ENCODE peak calls at places on chromosome 21, in ten cellular contexts. O, N, T, H, A, U, D, R, Q and B are unnamed samples. For H3K9me3, the result is how much of the 10 kb centered on the place peaks cover.

GRCh38 chr21:36454079-36454478 is 25.8 kb downstream of the CLDN14 start:
- DNase-seq in H (no peak), O (no peak), N (no peak), R (no peak), Q (no peak), D (no peak), A (no peak), T (no peak), U (no peak), B (no peak)

GRCh38 chr21:36155603-36156338 is 853 bp upstream of the DOP1B start:
- DNase-seq in R (peak), T (no peak), A (no peak), O (no peak), U (no peak), D (peak), H (peak), N (peak), Q (peak), B (no peak)

GRCh38 chr21:45080639-45081414 is 6.4 kb downstream of the ADARB1 start:
- DNase-seq in Q (no peak), R (no peak), H (peak), O (peak), U (no peak), D (peak), T (no peak), A (peak), N (no peak), B (no peak)

GRCh38 chr21:38140192-38140905 is 116.4 kb upstream of the KCNJ15 start:
- DNase-seq in D (peak), R (no peak), H (peak), Q (peak), O (no peak), N (no peak), U (no peak), A (no peak), T (peak), B (peak)

GRCh38 chr21:44495641-44496040 is 40.3 kb downstream of the LRRC3 start:
- DNase-seq in N (no peak), R (no peak), H (no peak), O (no peak), T (no peak), U (no peak), D (no peak), A (no peak), Q (no peak), B (no peak)

GRCh38 chr21:46412521-46413364 is 45.9 kb upstream of the DIP2A start:
- DNase-seq in Q (no peak), H (no peak), R (no peak), N (no peak), U (no peak), O (no peak), D (no peak), T (no peak), A (no peak), B (no peak)

GRCh38 chr21:21200939-21201610 is 202.9 kb downstream of the NCAM2 start:
- DNase-seq in U (peak), R (no peak), H (no peak), N (no peak), T (no peak), D (no peak), Q (no peak), A (no peak), O (no peak), B (no peak)

GRCh38 chr21:34614443-34614692 is 545 bp downstream of the RCAN1 start:
- DNase-seq in O (no peak), R (no peak), T (no peak), Q (no peak), A (no peak), N (no peak), D (no peak), U (no peak), H (no peak), B (no peak)

GRCh38 chr21:15437873-15438272 is 291.9 kb upstream of the USP25 start:
- DNase-seq in O (no peak), D (peak), A (no peak), T (no peak), N (no peak), R (no peak), U (no peak), H (no peak), Q (peak), B (no peak)

GRCh38 chr21:15718709-15719108 is 11.1 kb upstream of the USP25 start:
- DNase-seq in O (no peak), Q (no peak), H (no peak), T (no peak), N (no peak), D (no peak), R (no peak), U (no peak), A (no peak), B (no peak)

GRCh38 chr21:19695796-19696195 is 1292.2 kb upstream of the TMPRSS15 start:
- DNase-seq in U (no peak), Q (no peak), A (no peak), O (no peak), H (no peak), D (no peak), N (no peak), T (no peak), R (no peak), B (no peak)

GRCh38 chr21:44742418-44743153 is 31.2 kb upstream of the TSPEAR start:
- DNase-seq in H (no peak), O (no peak), T (no peak), D (peak), Q (peak), A (no peak), R (no peak), U (no peak), N (no peak), B (peak)

GRCh38 chr21:34795152-34796141 is 126.7 kb downstream of the CLIC6 start:
- DNase-seq in N (peak), R (peak), H (peak), D (peak), U (no peak), T (no peak), A (no peak), O (no peak), Q (peak), B (no peak)

GRCh38 chr21:26377111-26377694 is 195.9 kb downstream of the CYYR1 start:
- DNase-seq in D (peak), H (no peak), O (no peak), R (no peak), Q (peak), U (peak), A (no peak), T (no peak), N (no peak), B (no peak)

GRCh38 chr21:35204850-35205564 is 155.9 kb upstream of the RUNX1 start:
- DNase-seq in O (peak), H (peak), A (no peak), N (peak), D (no peak), T (no peak), Q (no peak), U (no peak), R (peak), B (no peak)

GRCh38 chr21:25963186-25963585 is 207.4 kb downstream of the APP start:
- DNase-seq in D (peak), T (no peak), Q (peak), H (no peak), A (no peak), U (no peak), N (peak), O (no peak), R (peak), B (no peak)

GRCh38 chr21:30227633-30228404 is 11.9 kb upstream of the CLDN8 start:
- DNase-seq in D (peak), R (peak), A (no peak), Q (peak), T (no peak), N (no peak), H (peak), U (no peak), O (peak), B (no peak)

GRCh38 chr21:44454747-44455523 is at the start of gene LRRC3:
- DNase-seq in N (peak), D (peak), Q (peak), U (peak), R (peak), H (peak), O (peak), T (peak), A (peak), B (peak)

GRCh38 chr21:31198575-31198974 is 145.5 kb downstream of the TIAM1 start:
- DNase-seq in T (peak), O (no peak), N (no peak), U (peak), A (no peak), H (peak), Q (peak), R (no peak), D (peak), B (no peak)

GRCh38 chr21:45019887-45020537 is 54.4 kb upstream of the ADARB1 start:
- DNase-seq in T (no peak), R (no peak), D (no peak), U (no peak), O (peak), H (no peak), N (no peak), Q (no peak), A (no peak), B (peak)

GRCh38 chr21:44871576-44872265 is 1.8 kb downstream of the PTTG1IP start:
- DNase-seq in O (peak), T (no peak), R (peak), A (no peak), U (no peak), Q (peak), N (peak), D (peak), H (peak), B (no peak)

GRCh38 chr21:26966360-26966977 is 419 bp downstream of the ADAMTS5 start:
- DNase-seq in A (no peak), H (peak), R (no peak), D (no peak), U (no peak), O (peak), T (no peak), Q (no peak), N (no peak), B (no peak)

GRCh38 chr21:43345746-43346409 is 81.1 kb downstream of the SIK1 start:
- DNase-seq in R (no peak), O (no peak), U (no peak), H (peak), Q (peak), A (no peak), T (no peak), N (no peak), D (peak), B (no peak)

GRCh38 chr21:37896788-37897187 is 19.5 kb downstream of the KCNJ6 start:
- DNase-seq in R (no peak), N (no peak), H (no peak), O (no peak), Q (no peak), T (no peak), A (no peak), D (no peak), U (no peak), B (no peak)

GRCh38 chr21:43880111-43880985 is 15.3 kb downstream of the AGPAT3 start:
- DNase-seq in O (no peak), H (no peak), D (peak), U (no peak), Q (peak), R (no peak), N (no peak), T (no peak), A (no peak), B (no peak)

GRCh38 chr21:33490991-33491372 is 534 bp downstream of the DNAJC28 start:
- DNase-seq in R (peak), O (no peak), T (no peak), Q (peak), H (peak), A (no peak), U (no peak), D (no peak), N (no peak), B (no peak)

GRCh38 chr21:33586927-33587326 is 1.6 kb downstream of the DONSON start:
- DNase-seq in H (no peak), N (no peak), R (no peak), A (no peak), Q (peak), T (no peak), D (no peak), O (no peak), U (no peak), B (no peak)

GRCh38 chr21:38139380-38140168 is 117.2 kb upstream of the KCNJ15 start:
- DNase-seq in A (no peak), O (no peak), T (no peak), U (no peak), H (peak), R (no peak), Q (peak), D (peak), N (no peak), B (no peak)

GRCh38 chr21:37208741-37209225 is 58.4 kb downstream of the VPS26C start:
- DNase-seq in D (no peak), H (no peak), T (no peak), R (no peak), N (no peak), U (no peak), A (no peak), O (no peak), Q (no peak), B (no peak)

GRCh38 chr21:44432841-44433790 is 22.2 kb upstream of the LRRC3 start:
- DNase-seq in A (no peak), O (no peak), R (peak), Q (no peak), H (no peak), N (no peak), D (no peak), U (no peak), T (peak), B (no peak)

GRCh38 chr21:46008893-46009635 is 27.5 kb downstream of the COL6A1 start:
- DNase-seq in N (no peak), R (peak), H (no peak), A (no peak), U (no peak), D (no peak), Q (no peak), O (no peak), T (peak), B (no peak)

GRCh38 chr21:38301321-38302214 is 44.8 kb downstream of the KCNJ15 start:
- DNase-seq in D (no peak), R (no peak), A (no peak), U (no peak), T (no peak), Q (no peak), N (no peak), O (no peak), H (no peak), B (no peak)

GRCh38 chr21:28068455-28069358 is 924.0 kb downstream of the LTN1 start:
- DNase-seq in Q (no peak), T (no peak), D (no peak), O (no peak), H (peak), A (no peak), N (no peak), U (no peak), R (no peak), B (no peak)
- H3K4me3 ChIP-seq in Q (no peak), T (no peak), D (no peak), O (no peak), H (no peak), A (no peak), N (no peak), U (no peak), R (no peak), B (no peak)

GRCh38 chr21:24007592-24007991 is 1599.7 kb downstream of the MRPL39 start:
- DNase-seq in H (no peak), U (no peak), T (no peak), Q (no peak), A (no peak), N (no peak), O (no peak), D (no peak), R (no peak), B (no peak)
- H3K9me3 ChIP-seq in H (under half), U (under half), T (under half), Q (under half), A (under half), N (under half), O (under half), D (under half), R (under half), B (under half)

GRCh38 chr21:32245971-32246370 is 32.9 kb downstream of the MIS18A start:
- DNase-seq in H (no peak), D (no peak), Q (no peak), T (no peak), O (no peak), N (no peak), R (no peak), U (no peak), A (no peak), B (no peak)

GRCh38 chr21:32240708-32241433 is 38.0 kb downstream of the MIS18A start:
- DNase-seq in U (peak), N (no peak), D (no peak), A (no peak), H (no peak), R (no peak), O (no peak), Q (no peak), T (no peak), B (no peak)

GRCh38 chr21:32237021-32237420 is 41.8 kb downstream of the MIS18A start:
- DNase-seq in H (no peak), A (no peak), D (no peak), U (no peak), O (no peak), N (no peak), T (no peak), Q (no peak), R (no peak), B (no peak)

GRCh38 chr21:32238063-32238462 is 40.8 kb downstream of the MIS18A start:
- DNase-seq in O (no peak), R (no peak), U (no peak), D (no peak), H (no peak), A (no peak), T (no peak), Q (no peak), N (no peak), B (no peak)

GRCh38 chr21:32241434-32241785 is 37.4 kb downstream of the MIS18A start:
- DNase-seq in U (no peak), R (no peak), D (no peak), O (no peak), A (no peak), N (no peak), T (no peak), Q (no peak), H (no peak), B (no peak)
- H3K27ac ChIP-seq in U (no peak), R (no peak), D (no peak), O (no peak), A (no peak), N (no peak), T (no peak), Q (no peak), H (peak), B (no peak)

DNA sequence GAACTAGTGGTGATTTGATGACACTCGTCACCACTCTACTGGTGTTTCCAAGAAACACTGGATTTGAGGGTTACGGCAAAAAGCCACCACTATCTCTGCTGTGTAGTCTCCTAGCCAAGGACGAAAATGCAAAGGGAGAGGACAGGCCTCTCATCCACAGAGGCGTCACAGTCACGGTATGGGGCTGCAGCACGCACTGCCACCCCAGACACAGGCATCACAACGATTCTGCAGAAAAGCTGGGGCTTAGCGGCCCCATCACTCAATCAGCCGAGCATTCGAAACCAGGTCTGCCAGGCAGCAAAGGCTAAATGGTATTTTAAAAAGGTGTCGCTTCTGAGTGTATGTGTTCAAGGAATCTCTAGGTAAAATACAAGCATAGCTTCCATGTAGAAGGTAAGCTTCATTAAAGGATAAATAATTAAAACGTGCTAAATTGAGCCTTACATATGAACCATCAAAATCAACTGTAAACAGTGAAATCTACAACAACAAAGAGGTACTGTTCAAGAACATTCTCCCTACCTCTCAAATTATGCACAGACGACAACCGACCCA is 1.4 kb downstream of the RIPK4 start:
- DNase-seq in O (no peak), H (no peak), Q (no peak), R (no peak), N (no peak), A (no peak), D (no peak), T (no peak), U (no peak), B (no peak)
- H3K4me3 ChIP-seq in O (no peak), H (peak), Q (peak), R (peak), N (peak), A (no peak), D (peak), T (peak), U (no peak), B (no peak)

GRCh38 chr21:8993943-8994639 is 1527.3 kb upstream of the TPTE start:
- DNase-seq in R (no peak), T (no peak), N (no peak), H (no peak), O (no peak), U (no peak), Q (no peak), A (no peak), D (peak), B (no peak)

GRCh38 chr21:8991968-8992621 is 1529.3 kb upstream of the TPTE start:
- DNase-seq in U (no peak), Q (no peak), N (no peak), R (no peak), D (peak), T (no peak), O (no peak), A (no peak), H (no peak), B (no peak)

GRCh38 chr21:8992731-8993174 is 1528.6 kb upstream of the TPTE start:
- DNase-seq in N (no peak), A (no peak), Q (no peak), T (no peak), H (no peak), D (peak), O (no peak), U (no peak), R (no peak), B (no peak)

GRCh38 chr21:8994640-8995511 is 1526.5 kb upstream of the TPTE start:
- DNase-seq in U (no peak), T (no peak), R (no peak), D (peak), N (no peak), A (no peak), H (no peak), O (no peak), Q (no peak), B (no peak)

GRCh38 chr21:8993284-8993942 is 1528.0 kb upstream of the TPTE start:
- DNase-seq in R (no peak), O (no peak), D (peak), N (no peak), U (no peak), A (no peak), H (no peak), Q (no peak), T (no peak), B (no peak)
- H3K9me3 ChIP-seq in R (under half), O (under half), D (under half), N (under half), U (under half), A (under half), H (under half), Q (half or more), T (under half), B (under half)

DNA sequence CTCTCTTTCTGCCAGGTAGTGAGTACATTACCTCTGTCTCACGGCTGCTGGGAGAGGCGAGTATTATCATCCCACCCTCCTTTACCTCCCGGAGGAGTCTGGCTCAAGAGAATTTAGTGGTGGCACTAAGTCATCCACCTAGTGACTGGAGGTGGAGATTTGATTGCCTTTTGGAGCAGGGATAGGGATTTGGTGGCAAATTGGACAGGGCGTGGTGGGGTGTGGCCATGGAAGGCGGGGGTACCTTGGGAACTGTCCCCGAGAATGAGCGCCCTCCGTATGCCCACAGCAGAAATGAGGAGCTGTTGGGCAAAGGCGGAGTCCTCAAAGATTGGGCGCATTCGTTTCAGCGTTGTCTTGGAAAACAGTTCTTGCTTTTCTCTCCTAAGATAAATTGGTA is 32.1 kb upstream of the HMGN1 start:
- DNase-seq in T (peak), U (no peak), A (no peak), H (no peak), D (peak), O (no peak), R (peak), N (no peak), Q (no peak), B (no peak)
- H3K27ac ChIP-seq in T (peak), U (no peak), A (peak), H (peak), D (no peak), O (peak), R (peak), N (peak), Q (peak), B (peak)